ENCODE peak calls at places on chromosomes 6 and 20, in nine cellular contexts. G, Z, L, F, I, K, O, A and N are unnamed samples.

GRCh38 chr20:58694241-58695083 is 1.9 kb downstream of the NPEPL1 start:
- DNase-seq in G (peak; percentile 16), Z (no peak), L (no peak), F (no peak), I (no peak), K (no peak), O (no peak), A (no peak), N (no peak)

GRCh38 chr6:154937306-154938244 is 57.5 kb upstream of the TIAM2 start:
- DNase-seq in G (no peak), Z (no peak), L (no peak), F (no peak), I (no peak), K (no peak), O (peak; percentile 2), A (no peak), N (no peak)

GRCh38 chr6:78538002-78538401 is 329.3 kb upstream of the IRAK1BP1 start:
- DNase-seq in G (no peak), Z (peak; percentile 34), L (peak; percentile 80), F (no peak), I (no peak), K (no peak), O (no peak), A (no peak), N (no peak)

GRCh38 chr6:158785036-158785435 is 34.1 kb downstream of the EZR start:
- DNase-seq in G (no peak), Z (no peak), L (no peak), F (no peak), I (no peak), K (no peak), O (no peak), A (no peak), N (no peak)

GRCh38 chr6:84908304-84908904 is 144.0 kb upstream of the TBX18 start:
- DNase-seq in G (no peak), Z (no peak), L (no peak), F (no peak), I (no peak), K (no peak), O (no peak), A (no peak), N (no peak)

GRCh38 chr6:88359530-88360202 is 193.5 kb upstream of the CNR1 start:
- DNase-seq in G (no peak), Z (no peak), L (no peak), F (no peak), I (no peak), K (no peak), O (no peak), A (no peak), N (no peak)

GRCh38 chr20:17334866-17335412 is 108.1 kb downstream of the PCSK2 start:
- DNase-seq in G (no peak), Z (no peak), L (no peak), F (no peak), I (no peak), K (no peak), O (no peak), A (no peak), N (no peak)

GRCh38 chr6:137550527-137550926 is 56.3 kb upstream of the OLIG3 start:
- DNase-seq in G (no peak), Z (no peak), L (no peak), F (no peak), I (no peak), K (no peak), O (peak; percentile 88), A (no peak), N (peak; percentile 1)

GRCh38 chr6:49025273-49026240 is 437.5 kb downstream of the MMUT start:
- DNase-seq in G (no peak), Z (no peak), L (peak; percentile 87), F (no peak), I (no peak), K (no peak), O (no peak), A (no peak), N (no peak)

GRCh38 chr6:20266851-20267608 is 54.8 kb upstream of the MBOAT1 start:
- DNase-seq in G (no peak), Z (no peak), L (peak; percentile 89), F (no peak), I (no peak), K (no peak), O (no peak), A (no peak), N (no peak)

GRCh38 chr6:28489366-28490190 is 26.0 kb downstream of the GPX6 start:
- DNase-seq in G (peak; percentile 26), Z (peak; percentile 77), L (peak; percentile 85), F (peak; percentile 54), I (no peak), K (peak; percentile 17), O (peak; percentile 33), A (no peak), N (no peak)

GRCh38 chr6:166623318-166623717 is 3.7 kb downstream of the RPS6KA2 start:
- DNase-seq in G (no peak), Z (no peak), L (peak; percentile 61), F (no peak), I (no peak), K (no peak), O (no peak), A (no peak), N (no peak)

GRCh38 chr20:23217023-23217422 is 130.9 kb upstream of the CD93 start:
- DNase-seq in G (no peak), Z (no peak), L (no peak), F (no peak), I (no peak), K (no peak), O (no peak), A (no peak), N (no peak)

GRCh38 chr6:12548526-12548925 is 168.0 kb upstream of the PHACTR1 start:
- DNase-seq in G (no peak), Z (peak; percentile 95), L (no peak), F (no peak), I (no peak), K (peak; percentile 58), O (no peak), A (no peak), N (no peak)

GRCh38 chr6:14910692-14911547 is 334.9 kb upstream of the JARID2 start:
- DNase-seq in G (peak; percentile 33), Z (peak; percentile 56), L (no peak), F (peak; percentile 37), I (no peak), K (peak; percentile 24), O (no peak), A (no peak), N (no peak)

GRCh38 chr6:150857906-150858365 is 7.6 kb upstream of the MTHFD1L start:
- DNase-seq in G (no peak), Z (no peak), L (no peak), F (no peak), I (no peak), K (no peak), O (no peak), A (no peak), N (no peak)

GRCh38 chr6:138175596-138175995 is 13.9 kb downstream of the ARFGEF3 start:
- DNase-seq in G (no peak), Z (no peak), L (no peak), F (no peak), I (no peak), K (no peak), O (no peak), A (no peak), N (no peak)

GRCh38 chr6:75296811-75297779 is 12.5 kb upstream of the TMEM30A start:
- DNase-seq in G (no peak), Z (peak; percentile 70), L (peak; percentile 70), F (no peak), I (no peak), K (peak; percentile 33), O (peak; percentile 51), A (no peak), N (peak; percentile 37)

GRCh38 chr6:26420607-26421235 is 18.6 kb downstream of the BTN3A1 start:
- DNase-seq in G (peak; percentile 37), Z (peak; percentile 51), L (peak; percentile 54), F (peak; percentile 34), I (no peak), K (no peak), O (no peak), A (no peak), N (no peak)

GRCh38 chr6:149830731-149831379 is 33.3 kb downstream of the LRP11 start:
- DNase-seq in G (no peak), Z (peak; percentile 83), L (no peak), F (no peak), I (no peak), K (peak; percentile 50), O (no peak), A (no peak), N (no peak)

GRCh38 chr20:24648481-24648880 is 179.1 kb downstream of the SYNDIG1 start:
- DNase-seq in G (no peak), Z (peak; percentile 37), L (no peak), F (no peak), I (no peak), K (no peak), O (no peak), A (no peak), N (peak; percentile 65)

GRCh38 chr6:119037264-119037663 is 41.2 kb downstream of the FAM184A start:
- DNase-seq in G (no peak), Z (no peak), L (no peak), F (no peak), I (no peak), K (no peak), O (no peak), A (no peak), N (no peak)

GRCh38 chr6:18207949-18208348 is 52.7 kb downstream of the KDM1B start:
- DNase-seq in G (no peak), Z (no peak), L (no peak), F (no peak), I (no peak), K (no peak), O (no peak), A (no peak), N (no peak)

GRCh38 chr6:125714431-125715090 is 34.9 kb upstream of the HEY2 start:
- DNase-seq in G (no peak), Z (no peak), L (no peak), F (peak; percentile 11), I (no peak), K (no peak), O (no peak), A (no peak), N (no peak)

GRCh38 chr6:85569323-85569722 is 24.3 kb downstream of the SNX14 start:
- DNase-seq in G (no peak), Z (peak; percentile 35), L (peak; percentile 24), F (no peak), I (no peak), K (no peak), O (no peak), A (no peak), N (no peak)